ENCODE peak calls at places on chromosome 14, in four cellular contexts. T is HTR-8/SVneo, D is K562, I is pancreas. O is an unnamed sample.

GRCh38 chr14:95291859-95292542 is 27.7 kb downstream of the CLMN start:
- DNase-seq in T (no peak), D (peak), I (peak), O (peak)

GRCh38 chr14:74083784-74084276 is 423 bp downstream of the ALDH6A1 start:
- DNase-seq in D (peak), T (no peak), I (no peak), O (no peak)

GRCh38 chr14:92783813-92784431 is 10.2 kb upstream of the GOLGA5 start:
- DNase-seq in I (no peak), T (peak), D (peak), O (peak)

GRCh38 chr14:44846232-44846824 is 115.4 kb downstream of the KLHL28 start:
- DNase-seq in D (peak), I (no peak), T (peak), O (peak)

GRCh38 chr14:86777950-86778602 is 1214.9 kb downstream of the GALC start:
- DNase-seq in D (no peak), I (no peak), T (no peak), O (no peak)

GRCh38 chr14:42163136-42163535 is 556.5 kb downstream of the LRFN5 start:
- DNase-seq in D (no peak), T (no peak), I (no peak), O (no peak)

GRCh38 chr14:94203473-94204210 is 29.5 kb downstream of the PPP4R4 start:
- DNase-seq in D (no peak), T (no peak), I (no peak), O (no peak)

GRCh38 chr14:62736426-62737043 is 308.7 kb downstream of the KCNH5 start:
- DNase-seq in I (no peak), T (no peak), D (no peak), O (no peak)

GRCh38 chr14:33631021-33631420 is 319.9 kb downstream of the EGLN3 start:
- DNase-seq in D (no peak), T (no peak), I (no peak), O (no peak)

GRCh38 chr14:100528962-100529560 is 58.2 kb downstream of the BEGAIN start:
- DNase-seq in T (no peak), I (peak), D (no peak), O (no peak)

GRCh38 chr14:23102801-23103200 is 2.0 kb downstream of the CIROP start:
- DNase-seq in D (no peak), I (no peak), T (no peak), O (no peak)

GRCh38 chr14:64081174-64081746 is 212.9 kb downstream of the ESR2 start:
- DNase-seq in D (no peak), T (no peak), I (no peak), O (no peak)

GRCh38 chr14:85594217-85594616 is 64.3 kb downstream of the FLRT2 start:
- DNase-seq in I (no peak), D (no peak), T (no peak), O (no peak)

GRCh38 chr14:34199585-34199984 is 248.7 kb upstream of the EGLN3 start:
- DNase-seq in I (no peak), D (no peak), T (peak), O (no peak)

GRCh38 chr14:106665814-106666213 is 1139.4 kb downstream of the TMEM121 start:
- DNase-seq in I (no peak), D (no peak), T (no peak), O (no peak)

GRCh38 chr14:33435911-33436310 is 497.2 kb downstream of the NPAS3 start:
- DNase-seq in T (no peak), D (no peak), I (no peak), O (no peak)

GRCh38 chr14:64421166-64421565 is 33.0 kb downstream of the MTHFD1 start:
- DNase-seq in T (peak), I (no peak), D (no peak), O (no peak)

GRCh38 chr14:76154539-76155126 is 2.9 kb downstream of the GPATCH2L start:
- DNase-seq in T (no peak), I (no peak), D (no peak), O (no peak)

GRCh38 chr14:105600939-105601359 is 74.6 kb downstream of the TMEM121 start:
- DNase-seq in T (no peak), I (no peak), D (no peak), O (no peak)

O was measured in erythroblast.